ENCODE peak calls at places on chromosomes 4 and X, in six cellular contexts. Z is SK-N-SH, R is NCI-H345, X is smooth muscle cell of the brain vasculature, J is progenitor cell of endocrine pancreas, Y is RPMI7951. O is an unnamed sample.

GRCh38 chr4:7817877-7818675 is 121.6 kb downstream of the AFAP1 start:
- DNase-seq in Z (peak; percentile 79), R (peak; percentile 52), X (no peak), J (no peak), Y (peak; percentile 32), O (no peak)

GRCh38 chr4:101981756-101982155 is 191.2 kb downstream of the BANK1 start:
- DNase-seq in Z (no peak), R (no peak), X (no peak), J (no peak), Y (no peak), O (no peak)

GRCh38 chr4:151228196-151229119 is 48.5 kb upstream of the PRSS48 start:
- DNase-seq in Z (no peak), R (no peak), X (peak; percentile 50), J (no peak), Y (no peak), O (peak; percentile 49)

GRCh38 chr4:76803522-76803921 is 94.4 kb downstream of the SOWAHB start:
- DNase-seq in Z (no peak), R (no peak), X (peak; percentile 81), J (no peak), Y (peak; percentile 18), O (peak; percentile 36)

GRCh38 chr4:183986645-183987528 is 81.8 kb downstream of the STOX2 start:
- DNase-seq in Z (no peak), R (no peak), X (no peak), J (no peak), Y (no peak), O (no peak)

GRCh38 chr4:124980276-124980752 is 267.8 kb upstream of the ANKRD50 start:
- DNase-seq in Z (no peak), R (no peak), X (no peak), J (no peak), Y (peak; percentile 51), O (no peak)

GRCh38 chr4:25667931-25668557 is 12.4 kb downstream of the SLC34A2 start:
- DNase-seq in Z (no peak), R (no peak), X (no peak), J (no peak), Y (no peak), O (no peak)

GRCh38 chrX:42746606-42747005 is 31.4 kb downstream of the PPP1R2C start:
- DNase-seq in Z (no peak), R (no peak), X (no peak), J (no peak), Y (no peak), O (peak; percentile 64)

GRCh38 chrX:130057209-130057608 is 53.1 kb downstream of the ELF4 start:
- DNase-seq in Z (no peak), R (no peak), X (no peak), J (no peak), Y (no peak), O (no peak)

GRCh38 chrX:1391370-1391706 is 575 bp downstream of the SLC25A6 start:
- DNase-seq in Z (peak; percentile 97), R (no peak), X (peak; percentile 69), J (peak; percentile 96), Y (no peak), O (no peak)

GRCh38 chrX:48520976-48521352 is 644 bp upstream of the EBP start:
- DNase-seq in Z (peak; percentile 37), R (peak; percentile 32), X (no peak), J (no peak), Y (peak; percentile 29), O (no peak)

GRCh38 chrX:40080896-40081678 is 16.7 kb downstream of the BCOR start:
- DNase-seq in Z (no peak), R (no peak), X (no peak), J (no peak), Y (no peak), O (no peak)

GRCh38 chrX:72124540-72125201 is 7.0 kb downstream of the RTL5 start:
- DNase-seq in Z (no peak), R (no peak), X (no peak), J (no peak), Y (no peak), O (no peak)

GRCh38 chr4:185640809-185641675 is 105.7 kb upstream of the PDLIM3 start:
- DNase-seq in Z (peak; percentile 50), R (peak; percentile 61), X (peak; percentile 56), J (no peak), Y (peak; percentile 62), O (peak; percentile 56)

GRCh38 chrX:125651426-125651825 is 331.8 kb downstream of the TEX13C start:
- DNase-seq in Z (no peak), R (no peak), X (no peak), J (no peak), Y (no peak), O (no peak)

GRCh38 chr4:7903686-7904085 is 36.0 kb downstream of the AFAP1 start:
- DNase-seq in Z (no peak), R (no peak), X (no peak), J (no peak), Y (no peak), O (no peak)

GRCh38 chr4:169975837-169976796 is 50.1 kb downstream of the MFAP3L start:
- DNase-seq in Z (no peak), R (no peak), X (no peak), J (no peak), Y (no peak), O (no peak)

GRCh38 chr4:85368932-85369331 is 106.0 kb upstream of the ARHGAP24 start:
- DNase-seq in Z (no peak), R (no peak), X (no peak), J (no peak), Y (no peak), O (no peak)

O was measured in pulmonary artery endothelial cell.